ENCODE peak calls at places on chromosomes 1 and 21, in eight cellular contexts. L, M, I, K, B, O, S and D are unnamed samples.

GRCh38 chr1:223364685-223365382 is 858 bp upstream of the SUSD4 start:
- DNase-seq in L (no peak), M (peak), I (no peak), K (peak), B (peak), O (no peak), S (peak), D (peak)

GRCh38 chr1:39165488-39165887 is 39.0 kb upstream of the MACF1 start:
- DNase-seq in L (no peak), M (no peak), I (no peak), K (no peak), B (no peak), O (no peak), S (no peak), D (no peak)

GRCh38 chr1:16187748-16188401 is 24.6 kb downstream of the ARHGEF19 start:
- DNase-seq in L (peak), M (no peak), I (peak), K (peak), B (peak), O (peak), S (peak), D (no peak)

GRCh38 chr1:149846042-149846441 is 53.3 kb upstream of the BOLA1 start:
- DNase-seq in L (no peak), M (no peak), I (no peak), K (no peak), B (peak), O (no peak), S (no peak), D (no peak)

GRCh38 chr1:23529146-23530088 is 1.6 kb downstream of the E2F2 start:
- DNase-seq in L (no peak), M (no peak), I (no peak), K (no peak), B (no peak), O (peak), S (no peak), D (no peak)

GRCh38 chr1:89085781-89086180 is 20.8 kb upstream of the GBP1 start:
- DNase-seq in L (no peak), M (no peak), I (no peak), K (no peak), B (peak), O (peak), S (no peak), D (no peak)

GRCh38 chr1:118947003-118947765 is 41.0 kb downstream of the TBX15 start:
- DNase-seq in L (no peak), M (no peak), I (peak), K (no peak), B (no peak), O (peak), S (peak), D (no peak)

GRCh38 chr1:212161231-212161781 is 123.9 kb upstream of the PPP2R5A start:
- DNase-seq in L (peak), M (no peak), I (no peak), K (no peak), B (peak), O (peak), S (peak), D (no peak)

GRCh38 chr1:41880261-41880660 is 38.5 kb downstream of the HIVEP3 start:
- DNase-seq in L (no peak), M (no peak), I (no peak), K (no peak), B (no peak), O (peak), S (no peak), D (no peak)

GRCh38 chr1:225981714-225982113 is 17.4 kb downstream of the SDE2 start:
- DNase-seq in L (no peak), M (no peak), I (no peak), K (no peak), B (no peak), O (no peak), S (no peak), D (no peak)

GRCh38 chr1:206784471-206784903 is 12.2 kb upstream of the IL10 start:
- DNase-seq in L (no peak), M (no peak), I (no peak), K (no peak), B (no peak), O (no peak), S (no peak), D (no peak)

GRCh38 chr1:227942021-227942715 is 5.6 kb downstream of the WNT9A start:
- DNase-seq in L (no peak), M (no peak), I (peak), K (peak), B (no peak), O (no peak), S (no peak), D (no peak)

GRCh38 chr1:51636765-51637522 is 20.1 kb downstream of the OSBPL9 start:
- DNase-seq in L (peak), M (no peak), I (peak), K (no peak), B (no peak), O (peak), S (peak), D (no peak)

GRCh38 chr1:162892916-162893714 is 32.1 kb upstream of the CCDC190 start:
- DNase-seq in L (no peak), M (no peak), I (no peak), K (peak), B (peak), O (no peak), S (peak), D (no peak)

GRCh38 chr1:74504125-74505065 is 8.0 kb downstream of the LRRC53 start:
- DNase-seq in L (no peak), M (peak), I (peak), K (peak), B (peak), O (peak), S (peak), D (peak)

GRCh38 chr21:35812679-35813078 is 247.6 kb downstream of the SETD4 start:
- DNase-seq in L (no peak), M (no peak), I (no peak), K (no peak), B (no peak), O (no peak), S (no peak), D (no peak)

GRCh38 chr21:23008803-23009202 is 2010.6 kb downstream of the NCAM2 start:
- DNase-seq in L (no peak), M (no peak), I (no peak), K (no peak), B (no peak), O (no peak), S (no peak), D (no peak)

GRCh38 chr1:9615316-9616063 is 26.8 kb downstream of the TMEM201 start:
- DNase-seq in L (no peak), M (peak), I (no peak), K (peak), B (peak), O (peak), S (peak), D (no peak)

GRCh38 chr1:112594208-112594876 is 24.6 kb downstream of the ST7L start:
- DNase-seq in L (no peak), M (peak), I (no peak), K (no peak), B (no peak), O (no peak), S (no peak), D (no peak)

GRCh38 chr1:231041705-231042261 is 1.7 kb upstream of the FAM89A start:
- DNase-seq in L (no peak), M (no peak), I (no peak), K (no peak), B (no peak), O (no peak), S (no peak), D (no peak)

GRCh38 chr1:33608825-33609400 is 136.5 kb downstream of the ZSCAN20 start:
- DNase-seq in L (no peak), M (no peak), I (no peak), K (no peak), B (no peak), O (no peak), S (no peak), D (no peak)

GRCh38 chr1:27527223-27527856 is 37.4 kb upstream of the WASF2 start:
- DNase-seq in L (no peak), M (no peak), I (peak), K (peak), B (peak), O (no peak), S (no peak), D (no peak)

GRCh38 chr1:205513774-205514173 is 9.3 kb downstream of the CDK18 start:
- DNase-seq in L (no peak), M (no peak), I (no peak), K (no peak), B (no peak), O (no peak), S (no peak), D (no peak)

GRCh38 chr1:30423570-30423969 is 299.8 kb downstream of the MATN1 start:
- DNase-seq in L (no peak), M (no peak), I (no peak), K (no peak), B (no peak), O (no peak), S (peak), D (no peak)

GRCh38 chr1:149942207-149942606 is 5.5 kb upstream of the MTMR11 start:
- DNase-seq in L (no peak), M (no peak), I (no peak), K (peak), B (no peak), O (peak), S (peak), D (no peak)

GRCh38 chr21:34807146-34807880 is 138.5 kb downstream of the CLIC6 start:
- DNase-seq in L (peak), M (no peak), I (no peak), K (no peak), B (peak), O (peak), S (peak), D (no peak)

GRCh38 chr1:116853680-116854191 is 56.0 kb upstream of the PTGFRN start:
- DNase-seq in L (peak), M (no peak), I (no peak), K (peak), B (peak), O (peak), S (peak), D (no peak)

GRCh38 chr1:41739061-41739955 is 179.4 kb downstream of the HIVEP3 start:
- DNase-seq in L (no peak), M (peak), I (peak), K (no peak), B (peak), O (peak), S (peak), D (peak)

GRCh38 chr1:196407358-196408041 is 200.7 kb downstream of the KCNT2 start:
- DNase-seq in L (no peak), M (no peak), I (no peak), K (no peak), B (no peak), O (no peak), S (no peak), D (no peak)

GRCh38 chr1:232273071-232273470 is 356.9 kb downstream of the SIPA1L2 start:
- DNase-seq in L (no peak), M (no peak), I (no peak), K (no peak), B (no peak), O (no peak), S (no peak), D (no peak)

GRCh38 chr1:102783487-102783886 is 324.8 kb downstream of the COL11A1 start:
- DNase-seq in L (no peak), M (no peak), I (no peak), K (no peak), B (no peak), O (no peak), S (no peak), D (no peak)